ENCODE peak calls at places on chromosome 1, in ten cellular contexts. O is SK-N-SH; I is cardiac fibroblast; A is CD8-positive, alpha-beta T cell; H is tibial nerve; Y is lower leg skin; P is thoracic aorta; G is psoas muscle; W is fibroblast of lung; T is uterus. Z is an unnamed sample.

GRCh38 chr1:29822895-29823294 is 586.6 kb downstream of the PTPRU start:
- DNase-seq in I (no peak), G (no peak), Y (no peak), P (no peak), H (no peak), W (no peak), A (no peak), T (no peak), O (no peak), Z (no peak)

GRCh38 chr1:204299828-204300365 is 59.8 kb downstream of the PLEKHA6 start:
- DNase-seq in I (no peak), A (no peak), Y (no peak), H (no peak), T (no peak), O (peak), W (no peak), P (no peak), G (peak), Z (no peak)

GRCh38 chr1:205602118-205602517 is 29.7 kb downstream of the ELK4 start:
- DNase-seq in I (no peak), A (peak), G (no peak), T (no peak), P (no peak), O (no peak), W (no peak), H (no peak), Y (no peak), Z (no peak)

GRCh38 chr1:24855474-24855873 is 74.6 kb downstream of the RUNX3 start:
- DNase-seq in Y (no peak), A (no peak), W (no peak), O (no peak), T (no peak), G (no peak), P (no peak), H (no peak), I (no peak), Z (no peak)

GRCh38 chr1:156682166-156682890 is 5.1 kb upstream of the NES start:
- DNase-seq in I (no peak), Y (no peak), P (no peak), A (no peak), O (no peak), W (no peak), H (no peak), T (no peak), G (no peak), Z (no peak)

GRCh38 chr1:171441278-171441677 is 44.1 kb upstream of the PRRC2C start:
- DNase-seq in Y (no peak), G (no peak), A (no peak), I (peak), P (no peak), O (no peak), W (peak), T (no peak), H (no peak), Z (peak)

GRCh38 chr1:234214129-234214910 is 158.9 kb upstream of the COA6 start:
- DNase-seq in Y (no peak), I (no peak), T (no peak), G (peak), H (no peak), O (peak), A (no peak), P (no peak), W (peak), Z (no peak)

GRCh38 chr1:24536391-24536840 is 19.5 kb upstream of the NCMAP start:
- DNase-seq in O (peak), I (peak), H (no peak), Y (no peak), T (no peak), A (peak), W (peak), G (no peak), P (no peak), Z (no peak)

GRCh38 chr1:228955691-228956090 is 220.4 kb downstream of the RHOU start:
- DNase-seq in Y (no peak), I (peak), H (no peak), W (peak), P (no peak), A (no peak), G (no peak), T (no peak), O (no peak), Z (peak)

GRCh38 chr1:47711211-47711847 is 273.5 kb downstream of the FOXD2 start:
- DNase-seq in Y (no peak), P (no peak), O (no peak), T (no peak), I (no peak), W (no peak), A (no peak), H (no peak), G (no peak), Z (no peak)

GRCh38 chr1:47707887-47708535 is 270.2 kb downstream of the FOXD2 start:
- DNase-seq in G (no peak), W (no peak), O (peak), H (no peak), T (no peak), I (no peak), Y (no peak), A (no peak), P (no peak), Z (no peak)

GRCh38 chr1:47710075-47711071 is 272.5 kb downstream of the FOXD2 start:
- DNase-seq in W (peak), I (peak), A (peak), H (peak), O (peak), Y (peak), G (peak), T (peak), P (no peak), Z (peak)

GRCh38 chr1:47708658-47709301 is 270.9 kb downstream of the FOXD2 start:
- DNase-seq in A (no peak), Y (no peak), H (no peak), O (peak), T (no peak), G (no peak), W (peak), P (no peak), I (peak), Z (no peak)

DNA sequence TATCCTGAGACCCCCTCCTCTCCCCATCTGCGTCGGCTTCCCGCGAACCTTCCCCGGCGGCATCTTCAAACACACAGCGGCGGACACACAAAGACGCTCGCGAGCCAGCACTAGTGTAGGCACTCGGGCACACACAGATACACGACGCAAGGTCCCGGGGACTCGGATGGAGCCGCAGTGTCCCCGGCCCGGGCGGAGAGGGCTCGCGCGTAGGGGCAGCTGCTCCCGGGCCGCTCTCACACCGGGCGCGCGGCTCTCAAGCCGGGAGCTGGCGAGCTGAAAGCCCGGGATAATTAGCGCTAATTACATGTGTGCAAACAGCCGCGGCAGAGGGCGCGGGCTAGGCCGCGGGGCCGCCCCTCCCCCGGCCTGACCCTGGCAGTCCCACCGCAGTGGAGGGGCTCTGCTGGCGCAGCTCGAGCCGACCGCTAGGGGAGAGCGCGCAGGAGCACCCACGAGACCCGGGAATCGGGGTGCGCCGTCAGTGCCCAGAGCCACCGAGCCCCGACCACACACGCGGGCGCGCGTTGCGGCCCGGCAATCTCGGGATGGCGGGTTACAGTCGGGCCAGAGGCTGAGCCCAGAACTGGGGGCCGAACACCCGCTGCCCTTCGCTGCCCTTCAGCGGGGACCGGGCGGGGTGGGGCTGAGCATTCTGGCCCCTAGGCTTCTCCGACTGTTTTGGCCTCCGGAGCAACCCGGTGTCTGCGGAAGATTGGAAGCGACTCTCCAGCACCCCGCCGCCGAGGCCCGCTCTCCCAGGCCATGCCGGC is 271.6 kb downstream of the FOXD2 start:
- DNase-seq in G (peak), W (no peak), Y (no peak), A (no peak), I (peak), P (no peak), T (no peak), H (no peak), O (peak), Z (no peak)
- TF ChIP-seq CTCF in G (peak), W (no peak), Y (no peak), A (no peak), I (peak), P (peak), T (no peak), H (peak), O (peak), Z (peak)

DNA sequence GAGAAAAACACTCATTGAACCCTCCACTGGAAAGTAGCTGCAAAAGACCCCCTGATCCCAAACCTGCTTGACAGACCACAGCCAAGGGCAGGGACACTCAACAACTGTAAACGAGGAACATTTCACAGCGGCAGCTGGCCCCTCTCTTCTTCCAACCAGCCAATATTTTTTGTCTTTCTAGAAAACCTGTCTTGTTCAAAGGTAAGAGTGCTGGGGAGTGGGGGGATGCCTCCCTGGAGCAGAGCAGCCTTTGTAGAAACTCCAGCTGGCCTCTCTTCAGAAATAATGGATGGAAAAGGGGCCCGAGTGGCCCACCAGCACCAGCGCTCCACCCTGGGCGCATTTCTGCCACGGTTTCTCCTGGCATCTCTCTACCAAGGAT is 384.0 kb downstream of the RRAGC start:
- DNase-seq in W (no peak), P (no peak), G (no peak), I (no peak), O (no peak), Y (no peak), T (no peak), H (no peak), A (no peak), Z (no peak)
- H3K4me3 ChIP-seq in W (no peak), P (no peak), G (no peak), I (no peak), O (no peak), Y (no peak), T (no peak), H (peak), A (no peak), Z (no peak)

GRCh38 chr1:182388392-182389134 is 3.0 kb downstream of the GLUL start:
- DNase-seq in H (no peak), A (no peak), I (no peak), G (no peak), Y (no peak), W (no peak), O (no peak), T (no peak), P (no peak), Z (no peak)
- TF ChIP-seq CTCF in H (no peak), A (no peak), I (no peak), G (no peak), Y (no peak), W (no peak), O (no peak), T (no peak), P (no peak), Z (no peak)

GRCh38 chr1:222926566-222926965 is 111.7 kb downstream of the DISP1 start:
- DNase-seq in I (peak), T (no peak), G (no peak), W (peak), A (no peak), H (no peak), Y (peak), O (no peak), P (no peak), Z (peak)

GRCh38 chr1:222931018-222931417 is 116.2 kb downstream of the DISP1 start:
- DNase-seq in T (no peak), O (no peak), I (peak), H (no peak), G (no peak), Y (no peak), W (peak), A (no peak), P (no peak), Z (peak)

GRCh38 chr1:222928212-222928611 is 113.4 kb downstream of the DISP1 start:
- DNase-seq in O (peak), Y (peak), H (peak), P (no peak), T (peak), G (peak), I (peak), A (no peak), W (peak), Z (peak)

GRCh38 chr1:222933273-222933672 is 118.4 kb downstream of the DISP1 start:
- DNase-seq in T (no peak), G (no peak), P (no peak), H (no peak), A (no peak), I (no peak), Y (no peak), W (no peak), O (no peak), Z (no peak)

GRCh38 chr1:222930097-222930496 is 115.3 kb downstream of the DISP1 start:
- DNase-seq in I (no peak), T (no peak), P (no peak), Y (no peak), W (no peak), A (no peak), O (no peak), H (no peak), G (no peak), Z (no peak)
- H3K4me3 ChIP-seq in I (no peak), T (no peak), P (no peak), Y (no peak), W (no peak), A (no peak), O (no peak), H (peak), G (peak), Z (no peak)